ENCODE peak calls at places on chromosome 14, in seven cellular contexts. One of them, this sample, is unnamed.

GRCh38 chr14:20179218-20179617 is 11.5 kb upstream of the OR11G2 start:
- DNase-seq in left lung: no peak
- DNase-seq in BJ: no peak
- DNase-seq in epithelial cell of esophagus: no peak
- DNase-seq in astrocyte of the cerebellum: no peak
- DNase-seq in fibroblast of the aortic adventitia: no peak
- DNase-seq in adrenal gland: no peak
- DNase-seq in this sample: no peak

GRCh38 chr14:100361626-100362025 is 38.5 kb downstream of the SLC25A47 start:
- DNase-seq in left lung: no peak
- DNase-seq in BJ: no peak
- DNase-seq in epithelial cell of esophagus: no peak
- DNase-seq in astrocyte of the cerebellum: no peak
- DNase-seq in fibroblast of the aortic adventitia: no peak
- DNase-seq in adrenal gland: no peak
- DNase-seq in this sample: no peak

GRCh38 chr14:34331728-34332623 is 130.1 kb downstream of the SPTSSA start:
- DNase-seq in left lung: peak
- DNase-seq in BJ: no peak
- DNase-seq in epithelial cell of esophagus: peak
- DNase-seq in astrocyte of the cerebellum: no peak
- DNase-seq in fibroblast of the aortic adventitia: peak
- DNase-seq in adrenal gland: peak
- DNase-seq in this sample: peak

GRCh38 chr14:39766397-39767000 is 334.3 kb upstream of the FBXO33 start:
- DNase-seq in left lung: no peak
- DNase-seq in BJ: no peak
- DNase-seq in epithelial cell of esophagus: no peak
- DNase-seq in astrocyte of the cerebellum: no peak
- DNase-seq in fibroblast of the aortic adventitia: no peak
- DNase-seq in adrenal gland: no peak
- DNase-seq in this sample: no peak

GRCh38 chr14:99041820-99042174 is 230.2 kb downstream of the BCL11B start:
- DNase-seq in left lung: no peak
- DNase-seq in BJ: no peak
- DNase-seq in epithelial cell of esophagus: peak
- DNase-seq in astrocyte of the cerebellum: no peak
- DNase-seq in fibroblast of the aortic adventitia: no peak
- DNase-seq in adrenal gland: no peak
- DNase-seq in this sample: no peak

GRCh38 chr14:82190812-82191211 is 657.2 kb upstream of the SEL1L start:
- DNase-seq in left lung: no peak
- DNase-seq in BJ: no peak
- DNase-seq in epithelial cell of esophagus: no peak
- DNase-seq in astrocyte of the cerebellum: no peak
- DNase-seq in fibroblast of the aortic adventitia: no peak
- DNase-seq in adrenal gland: no peak
- DNase-seq in this sample: no peak

GRCh38 chr14:71214241-71214640 is 307.0 kb downstream of the PCNX1 start:
- DNase-seq in left lung: no peak
- DNase-seq in BJ: no peak
- DNase-seq in epithelial cell of esophagus: no peak
- DNase-seq in astrocyte of the cerebellum: no peak
- DNase-seq in fibroblast of the aortic adventitia: no peak
- DNase-seq in adrenal gland: no peak
- DNase-seq in this sample: no peak

GRCh38 chr14:24277606-24278321 is 6.4 kb upstream of the RABGGTA start:
- DNase-seq in left lung: no peak
- DNase-seq in BJ: no peak
- DNase-seq in epithelial cell of esophagus: no peak
- DNase-seq in astrocyte of the cerebellum: no peak
- DNase-seq in fibroblast of the aortic adventitia: no peak
- DNase-seq in adrenal gland: no peak
- DNase-seq in this sample: no peak

GRCh38 chr14:101370593-101371569 is 190.4 kb upstream of the DIO3 start:
- DNase-seq in left lung: no peak
- DNase-seq in BJ: no peak
- DNase-seq in epithelial cell of esophagus: no peak
- DNase-seq in astrocyte of the cerebellum: no peak
- DNase-seq in fibroblast of the aortic adventitia: no peak
- DNase-seq in adrenal gland: no peak
- DNase-seq in this sample: no peak

GRCh38 chr14:33414041-33414440 is 475.4 kb downstream of the NPAS3 start:
- DNase-seq in left lung: no peak
- DNase-seq in BJ: no peak
- DNase-seq in epithelial cell of esophagus: no peak
- DNase-seq in astrocyte of the cerebellum: no peak
- DNase-seq in fibroblast of the aortic adventitia: no peak
- DNase-seq in adrenal gland: no peak
- DNase-seq in this sample: no peak

GRCh38 chr14:102117852-102118251 is 21.8 kb upstream of the WDR20 start:
- DNase-seq in left lung: no peak
- DNase-seq in BJ: no peak
- DNase-seq in epithelial cell of esophagus: no peak
- DNase-seq in astrocyte of the cerebellum: no peak
- DNase-seq in fibroblast of the aortic adventitia: no peak
- DNase-seq in adrenal gland: no peak
- DNase-seq in this sample: no peak

GRCh38 chr14:49052516-49052915 is 533.7 kb downstream of the RPS29 start:
- DNase-seq in left lung: no peak
- DNase-seq in BJ: no peak
- DNase-seq in epithelial cell of esophagus: no peak
- DNase-seq in astrocyte of the cerebellum: peak
- DNase-seq in fibroblast of the aortic adventitia: no peak
- DNase-seq in adrenal gland: no peak
- DNase-seq in this sample: no peak

GRCh38 chr14:94385553-94386057 is 2.8 kb downstream of the SERPINA1 start:
- DNase-seq in left lung: no peak
- DNase-seq in BJ: no peak
- DNase-seq in epithelial cell of esophagus: no peak
- DNase-seq in astrocyte of the cerebellum: no peak
- DNase-seq in fibroblast of the aortic adventitia: no peak
- DNase-seq in adrenal gland: no peak
- DNase-seq in this sample: no peak

GRCh38 chr14:71533396-71533795 is 398.8 kb upstream of the RGS6 start:
- DNase-seq in left lung: no peak
- DNase-seq in BJ: no peak
- DNase-seq in epithelial cell of esophagus: peak
- DNase-seq in astrocyte of the cerebellum: peak
- DNase-seq in fibroblast of the aortic adventitia: peak
- DNase-seq in adrenal gland: no peak
- DNase-seq in this sample: no peak

GRCh38 chr14:80223696-80224465 is 12.6 kb upstream of the DIO2 start:
- DNase-seq in left lung: no peak
- DNase-seq in BJ: no peak
- DNase-seq in epithelial cell of esophagus: peak
- DNase-seq in astrocyte of the cerebellum: no peak
- DNase-seq in fibroblast of the aortic adventitia: peak
- DNase-seq in adrenal gland: no peak
- DNase-seq in this sample: no peak

GRCh38 chr14:104291123-104292000 is 153.0 kb downstream of the KIF26A start:
- DNase-seq in left lung: peak
- DNase-seq in BJ: no peak
- DNase-seq in epithelial cell of esophagus: no peak
- DNase-seq in astrocyte of the cerebellum: no peak
- DNase-seq in fibroblast of the aortic adventitia: no peak
- DNase-seq in adrenal gland: no peak
- DNase-seq in this sample: no peak

GRCh38 chr14:21455912-21456667 is at the start of gene CHD8:
- DNase-seq in left lung: peak
- DNase-seq in BJ: peak
- DNase-seq in epithelial cell of esophagus: peak
- DNase-seq in astrocyte of the cerebellum: peak
- DNase-seq in fibroblast of the aortic adventitia: peak
- DNase-seq in adrenal gland: peak
- DNase-seq in this sample: peak

GRCh38 chr14:29799718-29800117 is 127.9 kb downstream of the PRKD1 start:
- DNase-seq in left lung: no peak
- DNase-seq in BJ: no peak
- DNase-seq in epithelial cell of esophagus: no peak
- DNase-seq in astrocyte of the cerebellum: no peak
- DNase-seq in fibroblast of the aortic adventitia: no peak
- DNase-seq in adrenal gland: no peak
- DNase-seq in this sample: peak

GRCh38 chr14:99940064-99940463 is 125.2 kb upstream of the EVL start:
- DNase-seq in left lung: no peak
- DNase-seq in BJ: no peak
- DNase-seq in epithelial cell of esophagus: no peak
- DNase-seq in astrocyte of the cerebellum: no peak
- DNase-seq in fibroblast of the aortic adventitia: no peak
- DNase-seq in adrenal gland: no peak
- DNase-seq in this sample: no peak

GRCh38 chr14:28303248-28303647 is 463.3 kb upstream of the FOXG1 start:
- DNase-seq in left lung: no peak
- DNase-seq in BJ: no peak
- DNase-seq in epithelial cell of esophagus: peak
- DNase-seq in astrocyte of the cerebellum: no peak
- DNase-seq in fibroblast of the aortic adventitia: peak
- DNase-seq in adrenal gland: no peak
- DNase-seq in this sample: no peak

GRCh38 chr14:28307506-28307905 is 459.1 kb upstream of the FOXG1 start:
- DNase-seq in left lung: no peak
- DNase-seq in BJ: no peak
- DNase-seq in epithelial cell of esophagus: no peak
- DNase-seq in astrocyte of the cerebellum: no peak
- DNase-seq in fibroblast of the aortic adventitia: no peak
- DNase-seq in adrenal gland: no peak
- DNase-seq in this sample: no peak

GRCh38 chr14:28305938-28306337 is 460.6 kb upstream of the FOXG1 start:
- DNase-seq in left lung: no peak
- DNase-seq in BJ: no peak
- DNase-seq in epithelial cell of esophagus: no peak
- DNase-seq in astrocyte of the cerebellum: no peak
- DNase-seq in fibroblast of the aortic adventitia: no peak
- DNase-seq in adrenal gland: no peak
- DNase-seq in this sample: no peak

DNA sequence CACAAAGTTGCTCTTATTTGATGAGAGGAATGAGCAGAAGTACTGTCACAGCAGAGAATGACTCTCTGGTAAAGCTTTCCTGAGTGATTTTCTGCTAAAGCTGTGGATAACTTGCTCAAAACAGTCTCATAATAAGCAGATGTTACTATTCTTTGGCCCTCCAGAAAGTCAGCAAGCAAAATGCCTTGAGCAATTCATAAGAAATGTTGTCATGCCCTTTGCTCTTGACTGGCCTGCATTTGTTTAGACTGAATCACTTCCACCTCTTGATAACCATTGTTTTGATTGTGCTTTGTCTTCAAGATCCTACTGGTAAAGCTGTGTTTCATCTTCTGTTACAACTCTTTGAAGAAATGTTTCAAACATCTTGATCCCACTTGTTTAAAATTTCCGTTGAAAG is 457.9 kb upstream of the FOXG1 start:
- DNase-seq in left lung: no peak
- DNase-seq in BJ: no peak
- DNase-seq in epithelial cell of esophagus: peak
- DNase-seq in astrocyte of the cerebellum: peak
- DNase-seq in fibroblast of the aortic adventitia: peak
- DNase-seq in adrenal gland: no peak
- DNase-seq in this sample: no peak
- H3K4me3 ChIP-seq in left lung: no peak
- H3K4me3 ChIP-seq in BJ: no peak
- H3K4me3 ChIP-seq in epithelial cell of esophagus: no peak
- H3K4me3 ChIP-seq in astrocyte of the cerebellum: no peak
- H3K4me3 ChIP-seq in fibroblast of the aortic adventitia: no peak
- H3K4me3 ChIP-seq in adrenal gland: no peak
- H3K4me3 ChIP-seq in this sample: no peak

GRCh38 chr14:74616507-74616906 is 4.5 kb upstream of the LTBP2 start:
- DNase-seq in left lung: peak
- DNase-seq in BJ: no peak
- DNase-seq in epithelial cell of esophagus: peak
- DNase-seq in astrocyte of the cerebellum: no peak
- DNase-seq in fibroblast of the aortic adventitia: peak
- DNase-seq in adrenal gland: no peak
- DNase-seq in this sample: no peak
- H3K4me3 ChIP-seq in left lung: no peak
- H3K4me3 ChIP-seq in BJ: no peak
- H3K4me3 ChIP-seq in epithelial cell of esophagus: no peak
- H3K4me3 ChIP-seq in astrocyte of the cerebellum: peak
- H3K4me3 ChIP-seq in fibroblast of the aortic adventitia: peak
- H3K4me3 ChIP-seq in adrenal gland: no peak
- H3K4me3 ChIP-seq in this sample: no peak

GRCh38 chr14:22539831-22540230 is 49.2 kb downstream of the DAD1 start:
- DNase-seq in left lung: no peak
- DNase-seq in BJ: no peak
- DNase-seq in epithelial cell of esophagus: no peak
- DNase-seq in astrocyte of the cerebellum: no peak
- DNase-seq in fibroblast of the aortic adventitia: no peak
- DNase-seq in adrenal gland: no peak
- DNase-seq in this sample: no peak

GRCh38 chr14:22537436-22538310 is 51.4 kb downstream of the DAD1 start:
- DNase-seq in left lung: no peak
- DNase-seq in BJ: no peak
- DNase-seq in epithelial cell of esophagus: no peak
- DNase-seq in astrocyte of the cerebellum: no peak
- DNase-seq in fibroblast of the aortic adventitia: no peak
- DNase-seq in adrenal gland: no peak
- DNase-seq in this sample: no peak

GRCh38 chr14:22540286-22540685 is 48.7 kb downstream of the DAD1 start:
- DNase-seq in left lung: no peak
- DNase-seq in BJ: no peak
- DNase-seq in epithelial cell of esophagus: no peak
- DNase-seq in astrocyte of the cerebellum: no peak
- DNase-seq in fibroblast of the aortic adventitia: peak
- DNase-seq in adrenal gland: no peak
- DNase-seq in this sample: no peak

GRCh38 chr14:22536853-22537338 is 52.1 kb downstream of the DAD1 start:
- DNase-seq in left lung: no peak
- DNase-seq in BJ: peak
- DNase-seq in epithelial cell of esophagus: peak
- DNase-seq in astrocyte of the cerebellum: peak
- DNase-seq in fibroblast of the aortic adventitia: peak
- DNase-seq in adrenal gland: peak
- DNase-seq in this sample: no peak

DNA sequence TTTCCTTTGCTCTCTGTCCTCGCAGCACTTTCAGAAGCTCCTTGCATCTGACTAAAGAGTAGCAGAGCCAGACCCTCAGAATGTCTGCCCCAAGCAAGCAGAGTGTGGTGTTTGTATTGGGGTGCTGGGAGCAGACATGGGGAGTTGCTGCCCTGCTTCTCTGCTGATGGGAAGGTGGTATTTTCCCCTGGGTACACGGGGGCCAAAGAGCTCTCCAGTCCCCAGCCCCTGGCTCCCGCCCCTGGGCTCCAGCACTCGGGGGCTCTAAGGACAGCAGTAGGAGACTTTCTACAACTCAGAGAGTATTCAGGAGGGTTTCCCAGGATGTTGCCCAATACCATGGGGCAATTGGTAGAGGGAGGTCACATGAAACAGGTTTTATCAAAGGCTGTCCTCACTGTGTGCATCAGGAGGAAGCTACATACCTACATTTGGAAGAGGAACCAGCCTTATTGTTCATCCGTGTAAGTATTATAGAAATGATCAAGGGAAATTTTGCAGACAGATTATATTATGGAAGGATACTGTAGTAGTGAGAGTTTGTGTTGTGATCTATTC is 50.3 kb downstream of the DAD1 start:
- DNase-seq in left lung: no peak
- DNase-seq in BJ: no peak
- DNase-seq in epithelial cell of esophagus: no peak
- DNase-seq in astrocyte of the cerebellum: no peak
- DNase-seq in fibroblast of the aortic adventitia: no peak
- DNase-seq in adrenal gland: no peak
- DNase-seq in this sample: no peak
- H3K4me3 ChIP-seq in left lung: no peak
- H3K4me3 ChIP-seq in BJ: no peak
- H3K4me3 ChIP-seq in epithelial cell of esophagus: no peak
- H3K4me3 ChIP-seq in astrocyte of the cerebellum: no peak
- H3K4me3 ChIP-seq in fibroblast of the aortic adventitia: no peak
- H3K4me3 ChIP-seq in adrenal gland: no peak
- H3K4me3 ChIP-seq in this sample: no peak

GRCh38 chr14:91496790-91497189 is 13.3 kb downstream of the PPP4R3A start:
- DNase-seq in left lung: no peak
- DNase-seq in BJ: no peak
- DNase-seq in epithelial cell of esophagus: no peak
- DNase-seq in astrocyte of the cerebellum: no peak
- DNase-seq in fibroblast of the aortic adventitia: no peak
- DNase-seq in adrenal gland: no peak
- DNase-seq in this sample: no peak
- H3K4me3 ChIP-seq in left lung: no peak
- H3K4me3 ChIP-seq in BJ: no peak
- H3K4me3 ChIP-seq in epithelial cell of esophagus: no peak
- H3K4me3 ChIP-seq in astrocyte of the cerebellum: no peak
- H3K4me3 ChIP-seq in fibroblast of the aortic adventitia: no peak
- H3K4me3 ChIP-seq in adrenal gland: no peak
- H3K4me3 ChIP-seq in this sample: no peak

This sample was measured in MM.1S.